ENCODE peak calls at places on chromosomes 2 and 18, in nine cellular contexts. X is endothelial cell of umbilical vein, H is choroid plexus epithelial cell, K is tibial artery, U is mucosa of descending colon, B is H9, F is HCT116, N is astrocyte of the spinal cord, O is left lung. J is an unnamed sample.

GRCh38 chr18:39841133-39842041 is 2113.6 kb upstream of the PIK3C3 start:
- DNase-seq in F (peak; percentile 28), K (no peak), H (peak; percentile 92), B (peak; percentile 79), X (peak; percentile 76), N (peak; percentile 89), O (peak; percentile 51), U (peak; percentile 51), J (peak; percentile 74)

GRCh38 chr2:198697218-198697617 is 760.5 kb downstream of the SATB2 start:
- DNase-seq in N (no peak), F (no peak), K (no peak), B (no peak), X (no peak), O (no peak), H (no peak), U (no peak), J (no peak)

GRCh38 chr2:133532919-133533318 is 35.3 kb downstream of the NCKAP5 start:
- DNase-seq in B (no peak), N (peak; percentile 55), X (no peak), H (no peak), O (no peak), U (no peak), K (no peak), F (no peak), J (no peak)

GRCh38 chr2:213149949-213150314 is 1.5 kb downstream of the IKZF2 start:
- DNase-seq in O (no peak), U (no peak), F (no peak), K (no peak), H (no peak), X (no peak), N (no peak), B (no peak), J (no peak)

GRCh38 chr2:75787532-75788132 is 76.9 kb upstream of the GCFC2 start:
- DNase-seq in U (no peak), N (peak; percentile 39), O (no peak), F (peak; percentile 10), X (peak; percentile 39), B (no peak), H (peak; percentile 61), K (no peak), J (no peak)

GRCh38 chr2:48126180-48126579 is 219.9 kb upstream of the FBXO11 start:
- DNase-seq in F (no peak), K (no peak), B (no peak), X (no peak), N (no peak), U (no peak), O (peak; percentile 65), H (peak; percentile 88), J (no peak)

GRCh38 chr2:240477916-240478315 is 42.5 kb downstream of the GPC1 start:
- DNase-seq in F (no peak), N (no peak), U (no peak), O (no peak), B (peak; percentile 26), H (no peak), X (no peak), K (no peak), J (no peak)

GRCh38 chr18:46679846-46680598 is 23.0 kb upstream of the LOXHD1 start:
- DNase-seq in K (no peak), B (no peak), U (no peak), N (no peak), X (no peak), F (no peak), O (no peak), H (no peak), J (no peak)

GRCh38 chr2:226413498-226414130 is 386.0 kb downstream of the IRS1 start:
- DNase-seq in B (no peak), H (no peak), U (no peak), K (no peak), X (no peak), F (no peak), N (no peak), O (no peak), J (no peak)

GRCh38 chr2:176234216-176234615 is 35.0 kb upstream of the MTX2 start:
- DNase-seq in N (peak; percentile 11), K (no peak), U (no peak), B (no peak), F (no peak), X (peak; percentile 81), H (no peak), O (no peak), J (no peak)

GRCh38 chr2:71898851-71899681 is 248.6 kb downstream of the CYP26B1 start:
- DNase-seq in B (no peak), H (no peak), U (no peak), O (no peak), N (no peak), X (no peak), F (no peak), K (no peak), J (peak; percentile 29)

GRCh38 chr2:69831354-69831905 is 2.0 kb downstream of the GMCL1 start:
- DNase-seq in N (peak; percentile 22), B (no peak), K (no peak), U (no peak), F (no peak), O (no peak), H (peak; percentile 19), X (no peak), J (no peak)

GRCh38 chr2:199064201-199064600 is 393.5 kb downstream of the SATB2 start:
- DNase-seq in H (no peak), B (no peak), F (no peak), U (no peak), O (no peak), N (no peak), X (no peak), K (no peak), J (no peak)

GRCh38 chr18:62812242-62812641 is 96.9 kb downstream of the PHLPP1 start:
- DNase-seq in U (no peak), X (no peak), O (no peak), F (no peak), K (no peak), N (no peak), B (no peak), H (peak; percentile 76), J (no peak)

GRCh38 chr2:120552800-120553471 is 182.7 kb upstream of the GLI2 start:
- DNase-seq in F (peak; percentile 84), B (peak; percentile 95), O (peak; percentile 79), K (peak; percentile 75), H (peak; percentile 72), X (peak; percentile 97), N (peak; percentile 53), U (peak; percentile 79), J (peak; percentile 81)
- TF ChIP-seq CTCF in F (peak; percentile 66), B (peak; percentile 92), O (peak; percentile 52), K (peak; percentile 79), H (peak; percentile 74), X (peak; percentile 85), N (peak; percentile 68), U (peak; percentile 66), J (peak; percentile 83)

GRCh38 chr18:8868276-8868675 is 162.9 kb downstream of the MTCL1 start:
- DNase-seq in B (no peak), H (no peak), X (no peak), K (no peak), N (no peak), F (no peak), O (no peak), U (no peak), J (no peak)
- TF ChIP-seq CTCF in B (peak; percentile 10), H (no peak), X (no peak), K (no peak), N (no peak), F (no peak), O (no peak), U (no peak), J (no peak)

GRCh38 chr2:205934443-205934842 is 151.5 kb downstream of the INO80D start:
- DNase-seq in B (no peak), O (no peak), X (no peak), H (peak; percentile 30), K (no peak), U (no peak), N (no peak), F (peak; percentile 19), J (no peak)
- TF ChIP-seq CTCF in B (peak; percentile 51), O (no peak), X (no peak), H (peak; percentile 33), K (no peak), U (no peak), N (peak; percentile 12), F (peak; percentile 35), J (peak; percentile 50)

DNA sequence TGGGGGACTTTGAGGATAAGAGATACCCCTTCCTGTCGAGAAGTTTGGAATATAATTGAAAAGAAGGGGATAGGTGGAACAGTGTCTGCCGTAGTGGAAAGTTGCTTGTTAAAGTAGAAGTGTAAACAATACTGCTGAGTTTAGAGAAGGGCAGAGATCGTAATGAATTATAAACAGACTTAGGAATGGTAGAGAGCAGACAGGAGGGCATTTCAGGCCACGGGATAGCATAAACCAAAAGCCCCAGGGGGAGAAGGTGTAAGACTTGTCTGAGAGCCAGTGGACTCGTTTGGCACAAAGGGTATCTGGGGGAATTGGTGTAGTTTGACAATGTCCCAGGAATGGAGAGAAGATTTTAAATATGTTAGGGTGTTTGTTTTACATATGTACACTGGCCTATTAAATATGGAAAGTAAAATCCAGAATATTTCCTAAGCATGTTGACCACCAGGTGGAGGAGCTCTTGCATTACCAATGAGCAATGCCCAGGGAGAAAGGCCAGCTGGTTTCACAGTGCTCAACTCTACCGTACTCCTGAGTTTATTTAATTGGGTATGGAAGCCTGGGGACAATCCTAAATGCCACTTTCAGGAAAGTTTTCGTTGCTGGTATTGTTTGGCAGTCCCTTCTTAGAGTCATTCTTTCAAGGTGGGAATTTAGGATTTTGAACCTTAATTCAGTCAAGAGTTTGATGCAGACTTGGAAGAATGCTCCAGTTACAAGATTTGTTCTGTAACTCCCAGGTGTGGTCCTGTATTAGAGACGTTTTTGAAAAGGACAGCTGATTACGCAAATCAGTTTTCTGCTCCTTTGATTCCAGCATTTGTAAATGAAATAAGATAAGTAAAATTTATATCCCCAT is 7.5 kb downstream of the COPS8 start:
- DNase-seq in F (peak; percentile 2), K (peak; percentile 47), N (peak; percentile 80), U (no peak), O (no peak), H (peak; percentile 90), X (peak; percentile 84), B (no peak), J (no peak)
- TF ChIP-seq CTCF in F (peak; percentile 20), K (peak; percentile 55), N (peak; percentile 66), U (no peak), O (peak; percentile 27), H (peak; percentile 78), X (peak; percentile 50), B (peak; percentile 47), J (peak; percentile 70)

DNA sequence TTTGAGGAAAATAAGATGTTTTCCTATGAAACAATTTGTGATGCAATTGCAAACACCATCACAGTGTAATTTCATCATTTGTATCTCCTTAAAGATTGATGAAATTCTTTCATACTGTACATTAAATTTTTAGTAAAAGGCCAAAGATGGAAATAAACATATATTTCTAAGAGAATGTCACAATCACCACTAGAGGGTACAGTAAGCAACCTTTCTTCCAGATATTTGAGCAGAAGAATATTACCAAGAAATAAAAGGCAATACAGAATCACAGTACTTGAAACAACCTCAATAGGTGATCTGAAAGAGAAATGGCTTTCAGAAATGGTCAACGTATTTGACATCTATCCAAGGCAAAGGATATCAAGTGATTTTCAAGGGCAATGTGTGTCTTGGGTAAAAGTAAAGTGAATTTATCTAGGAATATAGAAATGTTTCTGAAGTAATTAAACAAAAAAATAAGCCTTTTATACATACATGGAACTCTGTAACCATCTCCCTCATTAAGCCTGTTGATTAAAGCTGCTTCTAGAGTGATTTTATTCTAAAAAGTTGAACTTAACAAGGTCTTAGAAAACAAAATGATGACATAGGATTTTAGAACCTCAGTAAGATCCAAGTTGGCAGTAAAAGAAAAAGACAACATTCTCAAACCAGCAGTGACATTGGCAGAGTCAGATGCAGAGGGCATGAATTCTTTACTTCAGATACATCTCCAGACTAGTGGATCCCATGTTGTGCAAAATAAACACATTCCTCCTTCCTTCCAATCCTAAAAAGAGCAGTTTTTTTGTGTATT is 90.3 kb upstream of the SESTD1 start:
- DNase-seq in N (peak; percentile 30), U (no peak), X (peak; percentile 18), H (peak; percentile 55), B (no peak), O (no peak), F (no peak), K (no peak), J (no peak)
- TF ChIP-seq CTCF in N (peak; percentile 49), U (no peak), X (peak; percentile 22), H (peak; percentile 57), B (peak; percentile 51), O (no peak), F (peak; percentile 17), K (peak; percentile 15), J (peak; percentile 52)